ENCODE peak calls at places on chromosomes 13 and 19, in nine cellular contexts. Q is pancreas, D is GM12878, S is lower leg skin, J is esophagus muscularis mucosa, L is progenitor cell of endocrine pancreas, H is A549, A is fibroblast of mammary gland, B is cardiac fibroblast. W is an unnamed sample.

GRCh38 chr19:41351339-41352245 is 2.1 kb downstream of the TGFB1 start:
- DNase-seq in Q (no peak), S (peak; percentile 94), H (no peak), D (no peak), B (peak; percentile 63), J (no peak), A (peak; percentile 58), L (no peak), W (no peak)

GRCh38 chr13:32205426-32206096 is 109.6 kb downstream of the ZAR1L start:
- DNase-seq in B (peak; percentile 75), J (no peak), Q (no peak), H (no peak), L (no peak), D (no peak), A (no peak), S (no peak), W (no peak)

GRCh38 chr19:38837304-38837626 is 5.7 kb upstream of the ECH1 start:
- DNase-seq in D (no peak), L (no peak), J (no peak), S (no peak), A (no peak), H (no peak), Q (no peak), B (no peak), W (no peak)

GRCh38 chr13:80235131-80235530 is 105.8 kb downstream of the SPRY2 start:
- DNase-seq in S (no peak), H (peak; percentile 10), J (no peak), L (no peak), D (no peak), A (no peak), Q (no peak), B (no peak), W (no peak)

GRCh38 chr19:52492201-52492960 is 35.1 kb upstream of the ZNF808 start:
- DNase-seq in Q (no peak), L (peak; percentile 80), A (no peak), J (no peak), H (no peak), D (no peak), S (peak; percentile 60), B (no peak), W (no peak)

GRCh38 chr13:73633817-73634449 is 500.3 kb downstream of the KLF12 start:
- DNase-seq in H (no peak), L (no peak), D (no peak), B (peak; percentile 10), S (no peak), J (no peak), A (no peak), Q (no peak), W (no peak)

GRCh38 chr19:18444513-18444912 is 6.6 kb upstream of the ISYNA1 start:
- DNase-seq in J (no peak), Q (no peak), H (no peak), S (no peak), A (no peak), B (no peak), D (no peak), L (no peak), W (no peak)

GRCh38 chr19:13117772-13118423 is at the start of gene NACC1:
- DNase-seq in Q (peak; percentile 93), H (peak; percentile 87), D (no peak), L (peak; percentile 87), A (peak; percentile 82), J (no peak), B (peak; percentile 92), S (peak; percentile 96), W (no peak)

GRCh38 chr13:106400282-106400681 is 135.2 kb downstream of the EFNB2 start:
- DNase-seq in B (no peak), D (no peak), Q (no peak), A (no peak), H (no peak), L (no peak), J (no peak), S (no peak), W (no peak)

GRCh38 chr13:29954082-29955043 is 103.9 kb upstream of the UBL3 start:
- DNase-seq in S (no peak), Q (no peak), J (no peak), H (no peak), A (no peak), B (no peak), L (no peak), D (no peak), W (no peak)

GRCh38 chr19:43711751-43712355 is 4.0 kb upstream of the IRGC start:
- DNase-seq in J (no peak), S (no peak), Q (no peak), A (peak; percentile 34), H (peak; percentile 67), B (no peak), D (no peak), L (no peak), W (no peak)

DNA sequence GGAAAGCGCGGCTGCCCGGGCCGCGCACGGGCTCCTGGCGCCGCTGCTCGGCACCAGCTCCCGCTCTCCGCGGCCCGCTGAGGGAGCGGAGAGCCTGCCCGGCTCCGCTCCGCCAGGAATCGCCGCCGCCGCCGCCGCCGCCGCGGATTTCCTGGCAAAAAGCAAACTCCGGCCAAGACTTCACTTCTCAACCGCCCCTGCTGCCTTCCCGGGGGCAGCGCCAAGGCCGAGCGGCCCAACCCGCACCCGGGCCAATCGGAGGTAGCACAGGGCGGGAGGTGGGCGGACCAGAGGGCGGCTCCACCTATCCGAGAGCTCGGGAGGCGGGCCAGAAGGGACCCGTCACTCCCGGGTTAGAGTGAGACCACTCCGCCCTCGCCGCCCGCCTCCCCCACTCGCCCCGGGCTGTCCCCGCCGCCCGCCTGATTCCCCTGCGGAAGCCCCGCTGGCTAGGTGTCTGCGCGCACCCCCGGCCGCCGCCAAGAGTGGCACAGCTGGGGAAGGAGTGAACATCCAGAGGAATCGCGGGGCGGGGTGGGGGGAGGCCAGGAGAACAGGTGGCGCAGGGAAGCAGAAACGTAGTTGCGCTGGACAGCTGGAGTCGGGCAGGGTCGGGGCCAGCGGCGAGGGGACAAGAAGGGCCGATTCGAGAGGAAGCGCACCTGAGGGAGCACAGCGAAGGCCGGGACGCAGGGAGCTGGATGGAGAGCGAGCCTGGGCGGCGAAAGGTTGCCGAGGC is at the start of gene LNX2:
- DNase-seq in Q (peak; percentile 99), L (peak; percentile 98), A (peak; percentile 93), B (peak; percentile 98), H (peak; percentile 92), J (peak; percentile 99), S (peak; percentile 100), D (peak; percentile 80), W (peak; percentile 65)
- TF ChIP-seq CTCF in Q (no peak), L (no peak), A (no peak), B (no peak), H (no peak), J (no peak), S (no peak), D (no peak), W (no peak)

DNA sequence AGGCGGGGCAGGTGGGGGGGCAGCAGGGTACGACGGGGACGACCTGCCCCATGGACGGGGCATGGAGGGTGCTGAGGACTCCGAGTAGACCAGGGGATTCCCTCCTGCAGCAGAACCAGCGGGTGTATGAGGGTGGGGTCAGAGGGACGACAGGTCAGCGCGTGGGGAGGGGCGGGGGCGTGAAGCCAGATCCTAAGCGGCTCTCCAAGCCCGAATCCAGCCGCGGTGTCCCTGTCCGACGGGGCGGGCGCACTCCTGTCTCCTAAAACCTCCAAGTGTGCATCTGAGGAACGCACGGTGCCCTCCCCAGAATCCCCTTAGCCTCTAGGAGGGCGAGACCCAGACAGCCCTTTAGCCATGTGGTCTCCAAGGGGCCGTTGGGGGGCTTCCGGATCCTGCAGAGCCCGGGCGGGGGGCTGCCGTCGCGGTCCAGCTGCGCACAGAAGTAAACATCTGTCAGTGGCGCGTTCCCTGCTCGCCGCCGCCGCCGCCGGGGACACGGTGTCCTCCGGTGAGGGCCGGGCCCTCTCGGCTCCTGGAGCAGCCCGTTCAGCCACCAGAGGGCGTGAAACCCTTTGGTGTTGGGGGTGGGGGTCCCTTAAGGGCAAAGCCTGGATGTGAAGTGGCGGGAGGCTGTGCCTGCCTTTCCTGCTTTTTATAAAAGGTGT is 732 bp downstream of the NRTN start:
- DNase-seq in L (peak; percentile 84), A (no peak), D (no peak), S (peak; percentile 93), B (peak; percentile 59), J (no peak), H (peak; percentile 62), Q (peak; percentile 87), W (no peak)
- TF ChIP-seq CTCF in L (peak; percentile 80), A (peak; percentile 52), D (peak; percentile 52), S (no peak), B (peak; percentile 80), J (peak; percentile 87), H (peak; percentile 69), Q (peak; percentile 81), W (peak; percentile 87)

DNA sequence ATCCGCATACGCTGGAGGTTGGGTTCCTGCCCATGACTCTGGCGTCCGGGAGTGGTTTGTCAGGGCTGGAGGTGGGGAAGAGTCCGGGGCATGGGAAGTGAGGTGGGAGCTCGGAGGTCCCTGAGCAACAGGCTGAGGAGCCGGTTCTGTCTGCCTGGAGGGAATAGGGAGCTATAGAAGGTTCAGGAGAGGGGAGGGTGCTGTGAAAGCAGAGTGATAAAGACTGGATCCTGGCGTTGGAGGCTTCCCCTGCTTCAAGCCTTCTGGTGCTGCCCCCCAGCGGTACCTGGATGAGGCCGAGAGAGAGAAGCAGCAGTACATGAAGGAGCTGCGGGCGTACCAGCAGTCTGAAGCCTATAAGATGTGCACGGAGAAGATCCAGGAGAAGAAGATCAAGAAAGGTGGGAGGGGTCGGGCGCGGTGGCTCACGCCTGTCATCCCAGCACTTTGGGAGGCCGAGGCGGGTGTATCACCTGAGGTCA is 2.6 kb downstream of the HMG20B start:
- DNase-seq in Q (no peak), J (no peak), L (no peak), A (no peak), B (peak; percentile 43), D (no peak), S (no peak), H (peak; percentile 83), W (no peak)
- TF ChIP-seq CTCF in Q (no peak), J (no peak), L (peak; percentile 48), A (peak; percentile 12), B (peak; percentile 31), D (no peak), S (no peak), H (peak; percentile 51), W (peak; percentile 20)

GRCh38 chr13:28056970-28057712 is 43.2 kb downstream of the FLT3 start:
- DNase-seq in S (peak; percentile 52), H (no peak), B (no peak), J (no peak), Q (no peak), L (no peak), D (no peak), A (no peak), W (no peak)

GRCh38 chr13:28056426-28056825 is 44.0 kb downstream of the FLT3 start:
- DNase-seq in A (no peak), S (peak; percentile 46), J (no peak), Q (no peak), D (no peak), H (no peak), L (no peak), B (no peak), W (no peak)

GRCh38 chr13:28055362-28055761 is 45.0 kb downstream of the FLT3 start:
- DNase-seq in J (no peak), B (no peak), D (no peak), Q (no peak), L (no peak), H (no peak), A (no peak), S (no peak), W (no peak)

GRCh38 chr13:28059214-28059613 is 41.2 kb downstream of the FLT3 start:
- DNase-seq in H (peak; percentile 35), L (no peak), Q (peak; percentile 52), D (no peak), J (no peak), S (no peak), A (peak; percentile 38), B (peak; percentile 26), W (no peak)
- TF ChIP-seq CTCF in H (peak; percentile 37), L (peak; percentile 47), Q (peak; percentile 40), D (peak; percentile 49), J (no peak), S (no peak), A (peak; percentile 49), B (peak; percentile 47), W (no peak)

GRCh38 chr13:47337781-47338507 is 441.1 kb upstream of the HTR2A start:
- DNase-seq in J (no peak), D (no peak), S (no peak), A (peak; percentile 97), Q (no peak), B (peak; percentile 73), H (no peak), L (no peak), W (peak; percentile 80)
- TF ChIP-seq CTCF in J (no peak), D (no peak), S (no peak), A (no peak), Q (no peak), B (no peak), H (no peak), L (no peak), W (no peak)